ENCODE peak calls at places on chromosomes 3 and 15, in five cellular contexts. Q, B, J, E and C are unnamed samples. For H3K4me1, the result is how much of the 10 kb centered on the place peaks cover.

GRCh38 chr15:73295630-73296286 is 73.0 kb downstream of the HCN4 start:
- DNase-seq in Q (no peak), B (no peak), J (no peak), E (no peak), C (no peak)

GRCh38 chr3:169133178-169134161 is 530.0 kb downstream of the MECOM start:
- DNase-seq in Q (no peak), B (no peak), J (no peak), E (no peak), C (no peak)

GRCh38 chr3:169769287-169770181 is at the start of gene ACTRT3:
- DNase-seq in Q (peak), B (peak), J (peak), E (peak), C (peak)

GRCh38 chr15:101255615-101256350 is 3.9 kb upstream of the CHSY1 start:
- DNase-seq in Q (no peak), B (no peak), J (no peak), E (no peak), C (no peak)

GRCh38 chr15:76163429-76164020 is 103.7 kb downstream of the TMEM266 start:
- DNase-seq in Q (peak), B (peak), J (peak), E (peak), C (peak)

GRCh38 chr3:115071122-115071521 is 76.0 kb downstream of the ZBTB20 start:
- DNase-seq in Q (no peak), B (no peak), J (no peak), E (no peak), C (no peak)

GRCh38 chr15:72271895-72272212 is 500 bp downstream of the PARP6 start:
- DNase-seq in Q (no peak), B (no peak), J (no peak), E (no peak), C (no peak)

GRCh38 chr15:76988874-76989780 is 5.8 kb upstream of the PSTPIP1 start:
- DNase-seq in Q (no peak), B (no peak), J (peak), E (no peak), C (peak)

GRCh38 chr15:77251662-77252061 is 168.2 kb downstream of the PEAK1 start:
- DNase-seq in Q (no peak), B (no peak), J (no peak), E (peak), C (no peak)

GRCh38 chr3:9398715-9399708 is 1.6 kb downstream of the SETD5 start:
- DNase-seq in Q (no peak), B (no peak), J (no peak), E (no peak), C (no peak)

GRCh38 chr15:68620721-68621528 is 42.1 kb downstream of the CORO2B start:
- DNase-seq in Q (peak), B (peak), J (peak), E (no peak), C (peak)

GRCh38 chr15:56699743-56700142 is 33.6 kb downstream of the ZNF280D start:
- DNase-seq in Q (no peak), B (no peak), J (no peak), E (no peak), C (no peak)

GRCh38 chr3:169179193-169180122 is 484.1 kb downstream of the MECOM start:
- DNase-seq in Q (no peak), B (peak), J (no peak), E (no peak), C (no peak)

GRCh38 chr3:170458285-170458684 is 39.6 kb downstream of the CLDN11 start:
- DNase-seq in Q (no peak), B (no peak), J (no peak), E (no peak), C (no peak)

GRCh38 chr3:194142156-194142910 is 6.4 kb downstream of the HES1 start:
- DNase-seq in Q (no peak), B (no peak), J (peak), E (no peak), C (peak)

GRCh38 chr3:46613313-46614005 is 1.1 kb downstream of the FAM240A start:
- DNase-seq in Q (no peak), B (no peak), J (no peak), E (no peak), C (no peak)

GRCh38 chr3:167001374-167001773 is 378.7 kb downstream of the ZBBX start:
- DNase-seq in Q (no peak), B (no peak), J (no peak), E (no peak), C (no peak)

GRCh38 chr3:123833398-123833785 is 50.7 kb downstream of the MYLK start:
- DNase-seq in Q (no peak), B (no peak), J (no peak), E (no peak), C (no peak)

GRCh38 chr15:86829251-86829650 is 749.6 kb downstream of the AGBL1 start:
- DNase-seq in Q (no peak), B (no peak), J (no peak), E (no peak), C (no peak)

GRCh38 chr3:46565607-46566039 is 479 bp downstream of the LRRC2 start:
- DNase-seq in Q (no peak), B (no peak), J (no peak), E (peak), C (no peak)

GRCh38 chr3:9718118-9718517 is 13.4 kb upstream of the BRPF1 start:
- DNase-seq in Q (no peak), B (no peak), J (no peak), E (no peak), C (no peak)

GRCh38 chr3:152403632-152404066 is 134.9 kb downstream of the MBNL1 start:
- DNase-seq in Q (peak), B (peak), J (peak), E (no peak), C (peak)

GRCh38 chr15:64284037-64284436 is 71.9 kb downstream of the CSNK1G1 start:
- DNase-seq in Q (no peak), B (no peak), J (no peak), E (no peak), C (peak)

GRCh38 chr3:18740631-18741583 is 315.8 kb upstream of the SATB1 start:
- DNase-seq in Q (no peak), B (peak), J (no peak), E (no peak), C (no peak)

GRCh38 chr15:52733078-52733477 is 53.9 kb upstream of the ATOSA start:
- DNase-seq in Q (no peak), B (no peak), J (no peak), E (no peak), C (no peak)

GRCh38 chr15:98776607-98777281 is 128.4 kb downstream of the IGF1R start:
- DNase-seq in Q (peak), B (no peak), J (no peak), E (no peak), C (peak)

GRCh38 chr15:85495096-85495495 is 114.7 kb downstream of the AKAP13 start:
- DNase-seq in Q (no peak), B (no peak), J (no peak), E (no peak), C (no peak)

GRCh38 chr15:85493258-85493657 is 112.9 kb downstream of the AKAP13 start:
- DNase-seq in Q (no peak), B (no peak), J (no peak), E (no peak), C (no peak)

GRCh38 chr15:85495542-85495941 is 115.1 kb downstream of the AKAP13 start:
- DNase-seq in Q (no peak), B (no peak), J (no peak), E (peak), C (no peak)

GRCh38 chr15:85496146-85496545 is 115.7 kb downstream of the AKAP13 start:
- DNase-seq in Q (no peak), B (no peak), J (no peak), E (no peak), C (no peak)

GRCh38 chr15:85494035-85494793 is 113.8 kb downstream of the AKAP13 start:
- DNase-seq in Q (no peak), B (no peak), J (no peak), E (no peak), C (no peak)
- H3K4me3 ChIP-seq in Q (no peak), B (no peak), J (no peak), E (no peak), C (no peak)

GRCh38 chr3:133821767-133822638 is 16.4 kb downstream of the SRPRB start:
- DNase-seq in Q (peak), B (peak), J (no peak), E (no peak), C (peak)
- TF ChIP-seq EP300 in Q (no peak), B (no peak), J (no peak), E (no peak), C (no peak)

GRCh38 chr15:90213123-90213817 is 12.1 kb downstream of the SEMA4B start:
- DNase-seq in Q (peak), B (peak), J (no peak), E (no peak), C (no peak)

GRCh38 chr15:90210593-90210992 is 9.5 kb downstream of the SEMA4B start:
- DNase-seq in Q (peak), B (no peak), J (no peak), E (no peak), C (no peak)

GRCh38 chr15:90212221-90213079 is 11.3 kb downstream of the SEMA4B start:
- DNase-seq in Q (peak), B (peak), J (no peak), E (no peak), C (no peak)

GRCh38 chr15:90211009-90211408 is 9.9 kb downstream of the SEMA4B start:
- DNase-seq in Q (no peak), B (no peak), J (no peak), E (no peak), C (no peak)

GRCh38 chr15:90211440-90212168 is 10.5 kb downstream of the SEMA4B start:
- DNase-seq in Q (peak), B (peak), J (no peak), E (no peak), C (no peak)
- H3K4me1 ChIP-seq in Q (half or more), B (half or more), J (half or more), E (under half), C (under half)

DNA sequence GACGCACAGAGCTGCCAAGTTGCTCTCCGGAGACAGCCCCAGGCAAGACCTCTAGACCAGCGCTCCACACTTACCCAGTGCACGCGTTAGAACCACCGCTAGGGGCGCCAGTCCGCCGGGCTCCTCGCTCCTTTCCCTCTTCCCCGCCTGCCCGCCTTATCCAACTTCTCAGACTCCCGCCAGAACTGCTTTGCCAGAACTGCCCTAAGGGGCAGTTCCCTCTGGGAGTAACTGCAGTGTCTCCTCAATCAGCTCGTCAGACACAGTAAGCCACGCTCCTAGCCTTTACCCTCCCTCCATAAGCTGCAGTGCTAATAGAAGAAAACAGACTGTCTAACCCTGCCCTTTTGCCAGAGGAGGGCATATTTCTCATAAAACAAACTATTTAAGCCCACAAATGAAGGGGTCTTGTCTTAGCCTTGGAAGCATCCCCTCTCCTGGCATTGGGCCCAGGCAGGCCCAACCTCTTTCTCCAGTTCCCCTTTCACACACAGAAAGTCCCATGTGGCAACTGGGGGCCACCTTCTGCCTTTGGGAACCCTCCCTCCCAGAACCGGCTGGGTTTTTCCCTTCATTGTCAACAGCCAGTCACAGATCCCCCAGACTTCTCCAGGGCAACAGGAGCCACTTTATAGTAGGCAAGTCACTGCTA is 3.7 kb downstream of the BMF start:
- DNase-seq in Q (peak), B (peak), J (peak), E (peak), C (peak)
- H3K4me3 ChIP-seq in Q (peak), B (no peak), J (no peak), E (peak), C (no peak)

DNA sequence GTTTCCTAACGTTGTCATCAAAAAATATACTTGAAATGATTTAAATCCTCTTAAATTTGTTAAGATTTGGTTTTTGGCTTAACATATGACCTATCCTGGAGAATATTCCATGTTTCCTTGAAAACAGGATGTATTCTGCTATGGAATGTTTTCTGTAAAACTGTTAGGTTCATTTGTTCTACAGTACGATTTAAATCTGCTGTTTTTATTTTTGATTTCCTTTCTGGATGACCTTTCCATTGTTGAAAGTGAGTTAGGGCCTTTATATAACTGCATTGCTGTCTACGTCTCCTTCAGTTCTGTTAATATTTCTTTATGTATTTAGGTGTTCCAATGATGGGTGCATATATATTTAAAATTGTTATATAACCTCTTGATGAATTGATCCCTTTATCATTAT is 465.3 kb upstream of the ALCAM start:
- DNase-seq in Q (no peak), B (no peak), J (no peak), E (no peak), C (no peak)
- TF ChIP-seq EP300 in Q (no peak), B (no peak), J (no peak), E (no peak), C (no peak)

GRCh38 chr15:36599824-36600365 is 20.5 kb downstream of the CDIN1 start:
- DNase-seq in Q (no peak), B (no peak), J (no peak), E (no peak), C (no peak)
- H3K4me1 ChIP-seq in Q (under half), B (under half), J (half or more), E (under half), C (under half)

GRCh38 chr3:37770336-37770735 is 91.3 kb upstream of the CTDSPL start:
- DNase-seq in Q (no peak), B (no peak), J (no peak), E (no peak), C (no peak)

GRCh38 chr3:37766797-37767776 is 94.6 kb upstream of the CTDSPL start:
- DNase-seq in Q (no peak), B (no peak), J (no peak), E (peak), C (no peak)

GRCh38 chr3:37766220-37766605 is 95.5 kb upstream of the CTDSPL start:
- DNase-seq in Q (no peak), B (no peak), J (no peak), E (no peak), C (no peak)

GRCh38 chr3:37765591-37766219 is 96.0 kb upstream of the CTDSPL start:
- DNase-seq in Q (no peak), B (no peak), J (peak), E (peak), C (peak)

DNA sequence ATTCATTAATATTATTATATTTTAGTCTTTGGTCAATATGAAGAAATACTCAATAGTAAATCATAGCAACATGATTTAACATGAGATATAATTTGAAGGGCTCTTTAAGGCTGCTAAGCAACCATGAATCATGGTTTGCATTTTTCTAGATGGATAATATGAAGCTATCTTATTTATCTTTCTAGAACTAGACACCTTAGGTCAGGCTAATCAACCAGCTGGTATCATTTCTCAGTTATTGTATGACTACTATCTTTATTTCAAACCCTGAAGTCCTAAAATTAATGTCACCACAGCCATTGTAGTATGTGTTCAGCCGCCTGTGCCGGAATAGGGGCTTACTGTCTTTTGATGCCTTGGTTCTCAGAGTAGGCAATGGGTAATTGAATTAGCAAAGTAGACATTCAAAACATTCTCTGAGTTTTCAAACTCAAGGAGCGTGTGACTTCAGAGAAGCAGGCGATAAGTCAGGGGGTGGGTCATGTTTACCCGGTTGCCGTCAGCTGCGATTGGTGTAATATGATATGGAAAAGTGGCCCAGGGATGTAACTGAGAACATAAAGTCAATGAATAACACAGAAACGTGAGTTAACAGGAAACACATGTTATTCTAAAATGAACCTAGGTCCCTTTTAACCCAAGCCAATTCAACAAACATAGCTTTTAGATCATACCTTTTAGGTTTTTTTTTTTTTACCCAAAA is 93.4 kb upstream of the CTDSPL start:
- DNase-seq in Q (peak), B (peak), J (no peak), E (no peak), C (no peak)
- H3K4me3 ChIP-seq in Q (no peak), B (no peak), J (no peak), E (no peak), C (no peak)

DNA sequence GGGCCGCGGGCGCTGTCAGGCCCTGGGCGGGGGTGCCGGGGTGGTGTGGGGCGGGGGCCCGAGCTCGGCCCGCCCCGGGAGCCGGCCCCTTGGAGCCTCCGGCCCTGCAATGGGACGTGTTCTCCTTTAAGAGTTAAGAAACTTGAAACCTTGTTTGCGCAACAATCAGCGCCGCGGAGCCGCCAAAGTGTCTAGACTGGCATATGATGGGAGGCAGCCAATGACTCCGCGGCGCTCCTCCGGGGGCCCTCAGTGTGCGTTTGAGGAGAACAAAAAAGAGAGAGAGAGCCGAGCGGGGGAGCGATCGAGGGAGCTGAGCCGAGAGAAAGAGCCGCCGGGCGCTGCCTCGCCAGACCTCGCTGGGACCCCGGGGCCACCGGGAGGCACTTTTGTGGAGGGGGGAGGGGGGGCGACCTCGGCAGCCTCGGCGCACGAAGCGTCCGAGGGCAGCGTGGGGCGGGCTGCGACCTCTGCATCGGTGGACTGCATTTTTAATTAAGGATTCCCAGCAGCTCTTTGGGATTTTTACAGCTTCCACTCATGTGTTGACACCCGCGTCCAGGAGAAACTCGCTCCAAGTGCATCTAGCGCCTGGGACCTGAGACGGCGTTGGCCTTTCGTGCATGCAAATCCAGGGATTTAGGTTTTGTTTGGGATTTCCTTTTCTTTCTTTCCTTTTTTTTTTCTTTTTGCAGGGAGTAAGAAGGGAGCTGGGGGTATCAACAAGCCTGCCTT is at the start of gene SMAD6:
- DNase-seq in Q (peak), B (peak), J (peak), E (peak), C (peak)
- TF ChIP-seq EP300 in Q (no peak), B (no peak), J (peak), E (peak), C (peak)

DNA sequence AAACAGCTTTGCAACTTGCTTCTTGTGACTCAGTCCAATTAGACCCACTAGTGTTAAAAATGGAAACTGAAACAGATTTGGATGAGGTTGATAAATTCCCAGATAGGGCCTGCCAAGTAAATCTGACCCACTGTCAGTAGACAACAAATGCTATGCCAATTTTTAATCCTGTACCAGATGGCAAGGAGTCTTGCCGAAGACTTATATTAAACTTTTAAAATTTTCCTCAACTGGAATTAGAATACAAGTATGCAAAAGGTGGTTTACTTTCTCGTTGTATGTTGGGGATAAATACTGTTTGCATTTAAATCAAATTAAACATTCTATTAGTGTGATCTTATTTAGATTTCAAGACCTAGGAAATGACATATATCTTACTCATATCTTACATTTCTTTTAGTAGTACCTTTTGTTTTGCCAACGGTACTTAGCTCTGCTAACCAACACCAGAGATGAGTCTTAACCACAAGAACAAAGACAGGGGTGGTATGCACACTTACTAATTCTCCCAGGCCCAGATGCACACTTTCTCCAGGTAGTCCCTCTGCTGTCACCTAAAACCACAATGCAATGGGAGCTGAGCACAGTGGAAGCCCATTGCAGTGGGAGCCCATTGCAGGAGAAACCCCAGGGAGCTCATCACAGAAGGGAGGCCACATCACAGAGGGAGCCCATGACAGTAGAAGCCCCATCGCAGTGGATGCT is 77.8 kb downstream of the WWTR1 start:
- DNase-seq in Q (no peak), B (no peak), J (no peak), E (no peak), C (no peak)
- H3K4me1 ChIP-seq in Q (half or more), B (half or more), J (half or more), E (half or more), C (half or more)